ENCODE peak calls at places on chromosomes 11 and 22, in seven cellular contexts. P is MCF 10A; R is GM12892; G is stimulated activated CD4-positive, alpha-beta T cell treated with anti-CD3 and anti-CD28 coated beads, Interleukin-15, amount 100 ng/mL, for 24 hours; O is GM19239; I is NCI-H524; A is anterior cingulate cortex. Q is an unnamed sample.

GRCh38 chr11:73416711-73417265 is 40.6 kb downstream of the RELT start:
- DNase-seq in I (no peak), G (no peak), A (no peak), R (no peak), O (no peak), P (no peak), Q (no peak)

GRCh38 chr11:58494096-58494495 is 13.8 kb downstream of the OR5B21 start:
- DNase-seq in P (no peak), A (no peak), I (no peak), R (no peak), O (no peak), G (no peak), Q (peak; percentile 37)

GRCh38 chr22:25628494-25628893 is 64.0 kb downstream of the GRK3 start:
- DNase-seq in P (no peak), O (no peak), G (no peak), A (no peak), I (no peak), R (no peak), Q (no peak)

GRCh38 chr11:2415171-2415570 is 14.6 kb downstream of the TSSC4 start:
- DNase-seq in I (no peak), P (no peak), A (no peak), O (no peak), G (no peak), R (no peak), Q (no peak)

GRCh38 chr11:63877658-63878241 is 38.8 kb downstream of the MARK2 start:
- DNase-seq in I (no peak), O (no peak), P (no peak), G (no peak), R (no peak), A (no peak), Q (no peak)

GRCh38 chr11:1259561-1259960 is 36.7 kb downstream of the MUC5B start:
- DNase-seq in O (no peak), R (no peak), I (no peak), A (no peak), P (no peak), G (no peak), Q (no peak)

GRCh38 chr22:38083931-38084631 is at the start of gene SLC16A8:
- DNase-seq in G (no peak), A (no peak), P (no peak), R (no peak), I (no peak), O (no peak), Q (no peak)

GRCh38 chr22:47474464-47474863 is 712.0 kb downstream of the TBC1D22A start:
- DNase-seq in O (no peak), R (no peak), A (no peak), G (peak; percentile 11), P (no peak), I (no peak), Q (no peak)

GRCh38 chr11:27795955-27796861 is 96.0 kb upstream of the BDNF start:
- DNase-seq in I (peak; percentile 68), O (no peak), P (peak; percentile 1), G (no peak), R (no peak), A (no peak), Q (no peak)

GRCh38 chr11:20474176-20474950 is 86.8 kb downstream of the PRMT3 start:
- DNase-seq in A (no peak), R (no peak), G (no peak), P (peak; percentile 41), I (peak; percentile 84), O (no peak), Q (peak; percentile 2)

GRCh38 chr22:36422287-36423014 is 34.7 kb upstream of the MYH9 start:
- DNase-seq in I (no peak), R (no peak), O (no peak), G (no peak), A (no peak), P (no peak), Q (no peak)

GRCh38 chr11:132024587-132025295 is 654.3 kb downstream of the NTM start:
- DNase-seq in O (no peak), P (peak; percentile 2), G (no peak), R (no peak), A (no peak), I (no peak), Q (peak; percentile 95)

GRCh38 chr22:47575291-47575690 is 812.8 kb downstream of the TBC1D22A start:
- DNase-seq in P (no peak), O (no peak), R (no peak), G (no peak), A (no peak), I (no peak), Q (no peak)

GRCh38 chr11:117830072-117830471 is 5.5 kb upstream of the FXYD2 start:
- DNase-seq in P (no peak), R (no peak), I (no peak), G (no peak), A (no peak), O (no peak), Q (no peak)